ENCODE peak calls at places on chromosomes 7 and 10, in nine cellular contexts. E is heart left ventricle, O is PC-3, X is B cell, K is endothelial cell of umbilical vein, N is fibroblast of mammary gland, T is neural progenitor cell, Z is HCT116, M is uterus. R is an unnamed sample.

GRCh38 chr10:68897336-68897741 is 3.8 kb upstream of the DDX50 start:
- DNase-seq in X (peak), Z (peak), O (peak), T (peak), N (peak), K (peak), E (peak), M (no peak), R (peak)

GRCh38 chr7:65239707-65240352 is 133.8 kb upstream of the ZNF92 start:
- DNase-seq in K (peak), E (no peak), O (peak), Z (no peak), M (no peak), X (peak), N (no peak), T (peak), R (no peak)

GRCh38 chr7:148856035-148856881 is 27.8 kb downstream of the EZH2 start:
- DNase-seq in N (peak), E (no peak), M (no peak), T (peak), O (peak), Z (peak), K (peak), X (peak), R (peak)

GRCh38 chr7:111839261-111839660 is 277.0 kb upstream of the IMMP2L start:
- DNase-seq in X (no peak), O (no peak), Z (no peak), T (no peak), E (no peak), N (no peak), M (no peak), K (no peak), R (no peak)

GRCh38 chr7:134553976-134554375 is 5.1 kb downstream of the AKR1B15 start:
- DNase-seq in X (no peak), T (peak), N (peak), E (no peak), O (peak), Z (no peak), M (no peak), K (no peak), R (peak)

GRCh38 chr7:103637726-103638125 is 191.7 kb upstream of the SLC26A5 start:
- DNase-seq in T (no peak), Z (no peak), N (peak), X (no peak), K (peak), M (no peak), O (peak), E (no peak), R (no peak)

GRCh38 chr7:92768501-92769360 is 67.6 kb downstream of the CDK6 start:
- DNase-seq in N (peak), X (no peak), E (no peak), T (no peak), O (peak), Z (no peak), M (no peak), K (no peak), R (peak)

GRCh38 chr7:57653262-57653830 is 203.4 kb downstream of the ZNF716 start:
- DNase-seq in K (no peak), Z (no peak), E (no peak), X (no peak), N (no peak), T (no peak), O (no peak), M (no peak), R (no peak)

GRCh38 chr10:98377001-98377400 is 38.0 kb downstream of the PYROXD2 start:
- DNase-seq in T (no peak), M (no peak), O (no peak), N (peak), X (no peak), E (no peak), K (no peak), Z (no peak), R (no peak)

GRCh38 chr7:152330827-152331226 is 105.0 kb downstream of the KMT2C start:
- DNase-seq in T (no peak), N (peak), X (no peak), M (no peak), K (no peak), Z (no peak), O (no peak), E (no peak), R (no peak)

GRCh38 chr10:12241810-12242529 is 46.0 kb downstream of the CDC123 start:
- DNase-seq in T (no peak), K (no peak), M (no peak), N (peak), Z (no peak), E (peak), X (peak), O (no peak), R (peak)

GRCh38 chr7:92758796-92759431 is 77.5 kb downstream of the CDK6 start:
- DNase-seq in Z (no peak), M (no peak), X (no peak), N (no peak), O (no peak), E (no peak), T (peak), K (no peak), R (no peak)

GRCh38 chr10:87038786-87039185 is 18.7 kb downstream of the FAM25A start:
- DNase-seq in X (no peak), Z (no peak), E (no peak), K (no peak), N (peak), T (no peak), M (no peak), O (peak), R (no peak)

GRCh38 chr7:54860003-54860775 is 101.2 kb upstream of the SEC61G start:
- DNase-seq in E (no peak), T (no peak), K (no peak), M (no peak), O (no peak), Z (no peak), N (no peak), X (no peak), R (no peak)

GRCh38 chr10:33249137-33249536 is 85.3 kb downstream of the NRP1 start:
- DNase-seq in O (no peak), M (no peak), N (no peak), Z (no peak), X (no peak), K (no peak), E (no peak), T (no peak), R (no peak)

GRCh38 chr10:67697646-67698245 is 1.8 kb upstream of the CTNNA3 start:
- DNase-seq in X (peak), T (peak), M (no peak), Z (peak), K (peak), E (peak), O (peak), N (peak), R (peak)

GRCh38 chr7:780056-780455 is 52.2 kb upstream of the SUN1 start:
- DNase-seq in X (no peak), K (peak), N (no peak), T (no peak), Z (no peak), E (peak), O (no peak), M (no peak), R (no peak)

GRCh38 chr10:89337493-89337892 is 9.7 kb downstream of the IFIT3 start:
- DNase-seq in N (peak), T (no peak), Z (peak), M (no peak), E (no peak), K (peak), O (no peak), X (no peak), R (no peak)

GRCh38 chr10:131095109-131095580 is 216.4 kb downstream of the TCERG1L start:
- DNase-seq in M (no peak), K (no peak), N (no peak), X (no peak), E (no peak), T (no peak), Z (no peak), O (no peak), R (no peak)

GRCh38 chr10:546971-547590 is 142.4 kb downstream of the DIP2C start:
- DNase-seq in E (no peak), X (no peak), O (peak), Z (no peak), M (no peak), T (peak), K (no peak), N (no peak), R (no peak)

GRCh38 chr10:71260622-71261325 is 48.4 kb downstream of the UNC5B start:
- DNase-seq in O (no peak), K (no peak), M (peak), Z (peak), T (peak), X (no peak), N (peak), E (peak), R (no peak)

GRCh38 chr10:94545277-94546057 is at the start of gene HELLS:
- DNase-seq in K (peak), T (peak), M (peak), E (peak), Z (peak), N (peak), O (peak), X (peak), R (peak)

GRCh38 chr10:92087750-92088395 is 164.3 kb downstream of the BTAF1 start:
- DNase-seq in K (peak), Z (peak), X (peak), N (peak), E (peak), O (peak), T (peak), M (peak), R (peak)

GRCh38 chr10:115861864-115862263 is 411.1 kb downstream of the GFRA1 start:
- DNase-seq in T (no peak), K (no peak), X (no peak), E (no peak), M (no peak), Z (no peak), O (peak), N (peak), R (no peak)

GRCh38 chr10:119538632-119539358 is 3.7 kb downstream of the RGS10 start:
- DNase-seq in X (no peak), Z (no peak), N (peak), M (no peak), T (no peak), O (peak), E (no peak), K (no peak), R (no peak)

GRCh38 chr7:39540320-39540719 is 25.9 kb upstream of the YAE1 start:
- DNase-seq in N (no peak), K (no peak), Z (no peak), X (no peak), O (no peak), M (no peak), T (no peak), E (no peak), R (no peak)

GRCh38 chr10:19142967-19143366 is 94.4 kb downstream of the MALRD1 start:
- DNase-seq in O (no peak), X (no peak), K (no peak), E (no peak), M (no peak), Z (no peak), N (no peak), T (no peak), R (no peak)

GRCh38 chr10:8584666-8585065 is 530.2 kb downstream of the GATA3 start:
- DNase-seq in N (no peak), O (no peak), X (no peak), Z (no peak), T (no peak), K (no peak), E (no peak), M (no peak), R (no peak)

GRCh38 chr7:142440219-142441073 is 182.6 kb upstream of the PRSS58 start:
- DNase-seq in Z (peak), M (no peak), N (peak), O (peak), K (peak), E (no peak), T (no peak), X (no peak), R (no peak)

DNA sequence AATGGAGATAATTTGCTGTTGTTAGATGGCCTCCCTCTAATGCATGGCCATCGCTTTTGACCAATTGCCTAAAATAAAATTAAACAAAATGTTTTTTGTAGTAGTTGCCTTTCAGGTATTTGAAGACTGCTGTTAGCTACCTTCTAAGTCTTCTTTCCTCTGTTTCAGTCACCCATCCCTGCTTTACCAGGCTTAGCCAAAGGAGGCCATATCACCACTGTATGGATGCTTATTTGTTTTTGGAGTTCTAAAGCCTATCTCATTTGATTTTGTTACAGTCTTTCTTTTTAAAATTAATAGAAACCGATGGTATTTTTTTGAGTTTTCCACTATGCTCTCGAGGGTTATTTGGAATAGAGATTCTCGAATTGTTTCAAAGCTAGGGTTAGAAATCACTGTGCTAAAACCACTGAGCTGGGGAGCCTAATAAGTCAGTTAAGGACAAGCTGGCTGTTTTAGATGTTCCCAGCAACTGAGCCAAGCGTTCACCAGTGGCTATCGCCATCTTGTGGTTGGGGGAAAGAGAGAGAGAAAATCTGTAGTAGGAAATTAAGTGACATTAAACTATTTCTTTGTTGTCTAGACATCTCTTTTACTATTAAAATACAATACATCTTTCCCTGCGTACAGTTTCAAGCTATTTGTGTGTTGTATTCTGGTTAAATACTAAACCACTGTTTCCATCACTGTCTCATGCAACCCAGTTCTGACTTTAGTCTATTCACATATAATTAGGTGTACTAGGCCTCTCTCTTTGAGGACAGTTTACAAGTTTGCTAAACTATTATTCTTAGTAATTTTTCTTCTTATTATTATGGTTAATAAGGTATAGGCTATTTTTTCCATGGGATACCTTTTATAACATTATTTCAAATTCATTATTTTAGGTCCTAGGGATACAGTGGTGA is 52.2 kb downstream of the GPR158 start:
- DNase-seq in N (peak), M (no peak), O (peak), E (peak), K (peak), X (peak), Z (peak), T (peak), R (peak)
- TF ChIP-seq CTCF in N (peak), M (no peak), O (peak), E (peak), K (peak), X (peak), Z (peak), T (peak), R (peak)

DNA sequence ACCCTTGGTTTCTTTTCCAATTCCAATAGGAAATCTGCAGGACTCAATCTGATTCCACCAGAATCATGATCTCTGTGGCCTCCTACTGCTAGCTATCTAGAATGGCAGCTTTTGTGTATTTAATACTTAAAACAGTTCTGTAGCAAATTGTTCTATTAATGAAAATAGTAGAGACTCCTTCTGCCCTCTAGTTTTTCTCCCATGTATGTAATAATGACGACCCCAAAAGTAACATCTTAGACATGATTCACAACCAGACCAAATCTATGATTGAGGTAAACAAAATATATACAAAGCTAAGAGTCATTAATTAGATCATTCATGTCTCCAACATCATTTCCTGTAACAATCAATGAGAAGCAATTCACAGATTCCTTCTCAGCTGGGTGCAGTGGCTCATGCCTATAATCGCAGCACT is 259.1 kb upstream of the MKLN1 start:
- DNase-seq in M (no peak), X (no peak), K (no peak), T (peak), E (no peak), N (peak), Z (no peak), O (peak), R (no peak)
- TF ChIP-seq CTCF in M (peak), X (no peak), K (no peak), T (no peak), E (peak), N (peak), Z (peak), O (peak), R (no peak)

DNA sequence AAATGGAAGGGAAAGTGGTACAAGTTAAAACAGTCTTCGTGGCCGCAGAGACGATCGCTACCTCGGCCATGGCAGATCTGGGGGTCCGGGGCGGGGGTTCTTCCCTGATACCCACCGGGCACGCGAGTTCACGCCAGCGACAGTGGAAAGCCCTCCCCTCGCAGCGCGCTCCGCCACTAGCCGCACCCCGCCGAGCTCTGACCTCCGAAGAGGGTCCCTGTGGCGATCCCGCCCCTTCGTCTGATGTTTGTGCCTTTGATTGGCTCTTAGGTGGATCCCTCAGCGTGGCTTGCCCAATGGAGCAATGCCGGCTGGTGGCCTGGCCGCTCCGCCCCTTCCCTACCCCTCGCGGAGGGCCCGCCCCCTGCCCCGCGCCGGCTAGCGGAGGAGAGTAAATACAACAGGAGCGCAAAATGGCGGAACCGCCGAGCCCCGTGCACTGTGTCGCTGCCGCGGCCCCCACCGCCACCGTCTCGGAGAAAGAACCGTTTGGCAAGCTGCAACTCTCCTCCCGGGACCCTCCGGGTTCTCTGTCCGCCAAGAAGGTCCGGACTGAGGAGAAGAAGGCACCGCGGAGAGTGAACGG is at the start of gene RSBN1L:
- DNase-seq in O (peak), K (peak), X (peak), Z (peak), E (peak), M (peak), N (peak), T (peak), R (peak)
- TF ChIP-seq CTCF in O (peak), K (peak), X (peak), Z (peak), E (peak), M (peak), N (no peak), T (peak), R (peak)

DNA sequence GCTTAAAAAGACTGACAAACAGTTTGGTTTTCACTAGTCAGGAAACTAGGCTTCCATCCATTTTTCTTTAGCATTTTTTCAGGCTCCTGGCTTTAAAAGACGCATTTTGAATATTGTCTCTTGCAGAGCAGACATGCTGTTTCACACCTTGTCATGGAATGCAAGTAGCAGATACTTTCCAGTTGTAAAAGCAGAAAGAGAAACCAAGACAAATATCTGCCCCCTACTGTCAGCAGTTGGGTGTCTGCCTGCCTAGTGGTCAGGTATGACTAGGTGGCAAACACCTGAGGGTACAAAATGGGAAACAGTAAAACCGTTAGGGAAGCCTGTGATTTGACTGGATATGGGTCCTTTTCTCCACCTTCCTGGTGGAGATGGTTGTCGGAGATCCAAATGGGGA is 139.8 kb downstream of the CCDC71L start:
- DNase-seq in K (no peak), M (no peak), O (peak), N (no peak), E (no peak), T (no peak), Z (peak), X (no peak), R (peak)
- TF ChIP-seq CTCF in K (no peak), M (no peak), O (peak), N (no peak), E (no peak), T (peak), Z (peak), X (no peak), R (peak)

DNA sequence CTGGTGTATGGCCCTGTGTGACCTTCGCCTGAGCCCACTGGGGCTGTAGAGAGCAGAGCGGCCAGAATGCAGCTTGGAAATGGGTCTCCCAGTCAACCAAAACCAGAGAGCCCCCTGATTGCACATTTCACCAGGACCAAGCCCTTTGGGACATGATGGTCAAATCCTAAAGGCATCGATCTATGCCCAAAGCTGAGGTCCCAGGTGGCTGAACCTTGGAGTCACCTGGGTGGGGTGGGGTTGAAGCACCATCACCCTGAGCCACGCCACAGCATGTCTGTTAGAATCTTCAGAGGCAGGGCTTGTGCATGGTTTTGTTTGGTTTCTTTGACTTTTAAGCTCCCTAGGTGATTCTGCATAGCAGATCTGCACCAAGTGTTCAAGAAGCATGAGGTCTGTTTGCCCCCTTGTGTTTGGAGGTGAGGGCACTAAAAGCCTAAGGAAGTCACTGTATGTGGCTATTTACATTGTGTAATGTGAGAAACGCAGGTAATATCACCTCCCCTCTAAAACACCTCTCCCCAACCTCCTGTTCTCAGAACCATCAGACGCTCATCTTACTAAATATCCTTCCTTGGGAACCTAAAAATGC is 9.6 kb downstream of the PKD1L1 start:
- DNase-seq in Z (no peak), O (peak), N (no peak), E (no peak), M (no peak), T (no peak), K (no peak), X (no peak), R (no peak)
- TF ChIP-seq CTCF in Z (peak), O (peak), N (no peak), E (no peak), M (no peak), T (peak), K (no peak), X (no peak), R (peak)

GRCh38 chr7:46360811-46361210 is 439.7 kb upstream of the IGFBP3 start:
- DNase-seq in Z (no peak), K (no peak), N (no peak), X (no peak), T (no peak), E (no peak), M (no peak), O (no peak), R (no peak)
- TF ChIP-seq CTCF in Z (no peak), K (no peak), N (no peak), X (no peak), T (no peak), E (no peak), M (no peak), O (peak), R (no peak)